ENCODE peak calls at places on chromosomes 12 and 14, in nine cellular contexts. N is colonic mucosa, R is tibial artery, Y is endothelial cell of umbilical vein, A is heart right ventricle, O is ovary, W is AG04450, M is sigmoid colon, Z is K562. L is an unnamed sample.

GRCh38 chr14:20683896-20684661 is at the start of gene RNASE4:
- DNase-seq in Y (peak; percentile 88), M (peak; percentile 95), Z (peak; percentile 61), W (peak; percentile 82), N (peak; percentile 95), O (peak; percentile 90), R (peak; percentile 95), A (peak; percentile 81), L (peak; percentile 70)

GRCh38 chr12:3117144-3117581 is 40.0 kb downstream of the TSPAN9 start:
- DNase-seq in W (no peak), A (peak; percentile 63), Y (peak; percentile 69), O (no peak), N (no peak), M (no peak), Z (no peak), R (no peak), L (no peak)

GRCh38 chr14:100670017-100670974 is 56.4 kb upstream of the DLK1 start:
- DNase-seq in O (peak; percentile 28), M (no peak), A (no peak), N (no peak), Y (no peak), Z (no peak), R (no peak), W (no peak), L (no peak)

GRCh38 chr12:77591959-77592358 is 238.7 kb upstream of the NAV3 start:
- DNase-seq in M (no peak), Z (no peak), W (no peak), N (peak; percentile 16), A (no peak), O (peak; percentile 19), R (no peak), Y (no peak), L (peak; percentile 74)

GRCh38 chr12:123973552-123974341 is 732 bp downstream of the ZNF664 start:
- DNase-seq in Z (no peak), W (no peak), N (peak; percentile 65), O (peak; percentile 74), R (peak; percentile 72), Y (peak; percentile 44), M (peak; percentile 71), A (peak; percentile 49), L (peak; percentile 73)

GRCh38 chr12:1913377-1914115 is 4.9 kb downstream of the CACNA2D4 start:
- DNase-seq in A (no peak), R (peak; percentile 35), Z (peak; percentile 2), N (no peak), W (no peak), M (no peak), Y (no peak), O (no peak), L (peak; percentile 37)

GRCh38 chr12:98744692-98745091 is 99.6 kb downstream of the APAF1 start:
- DNase-seq in O (peak; percentile 56), Z (no peak), A (no peak), N (no peak), R (no peak), M (no peak), Y (no peak), W (no peak), L (peak; percentile 38)

GRCh38 chr12:22518067-22518719 is 26.1 kb downstream of the C2CD5 start:
- DNase-seq in W (no peak), A (peak; percentile 47), O (no peak), N (peak; percentile 32), R (no peak), Z (no peak), M (no peak), Y (peak; percentile 86), L (no peak)

GRCh38 chr12:81095470-81096232 is 17.8 kb downstream of the ACSS3 start:
- DNase-seq in W (no peak), Y (no peak), Z (no peak), O (no peak), R (no peak), A (no peak), M (no peak), N (no peak), L (no peak)

GRCh38 chr14:104344815-104345214 is 206.4 kb downstream of the KIF26A start:
- DNase-seq in O (no peak), R (peak; percentile 16), Y (no peak), M (no peak), Z (no peak), A (no peak), N (no peak), W (no peak), L (no peak)

GRCh38 chr14:99476864-99477263 is 3.8 kb downstream of the SETD3 start:
- DNase-seq in Z (no peak), A (no peak), M (no peak), N (no peak), Y (no peak), R (no peak), O (no peak), W (no peak), L (no peak)

GRCh38 chr14:27392153-27392552 is 794.3 kb upstream of the NOVA1 start:
- DNase-seq in A (no peak), N (no peak), Y (peak; percentile 71), W (no peak), O (no peak), M (no peak), R (no peak), Z (no peak), L (no peak)

GRCh38 chr14:99213101-99213500 is 58.9 kb downstream of the BCL11B start:
- DNase-seq in R (no peak), Y (no peak), W (no peak), O (no peak), Z (no peak), M (no peak), N (no peak), A (no peak), L (no peak)

GRCh38 chr14:102508774-102509743 is 517 bp downstream of the ANKRD9 start:
- DNase-seq in A (peak; percentile 71), Y (peak; percentile 35), O (peak; percentile 72), M (peak; percentile 91), Z (peak; percentile 61), R (peak; percentile 85), N (peak; percentile 62), W (no peak), L (peak; percentile 45)
- H3K27ac ChIP-seq in A (peak overlapping the region; percentile 94), Y (peak overlapping the region; percentile 63), O (peak overlapping the region; percentile 82), M (peak overlapping the region; percentile 88), Z (peak overlapping the region; percentile 93), R (peak overlapping the region; percentile 74), N (peak overlapping the region; percentile 95), W (peak overlapping the region; percentile 39), L (peak overlapping the region; percentile 3)

GRCh38 chr14:55536208-55536708 is 43.7 kb upstream of the KTN1 start:
- DNase-seq in A (no peak), Z (no peak), O (no peak), Y (no peak), M (no peak), R (no peak), W (no peak), N (no peak), L (no peak)

GRCh38 chr14:55530464-55530863 is 49.5 kb upstream of the KTN1 start:
- DNase-seq in M (no peak), W (no peak), R (no peak), Z (no peak), O (no peak), N (no peak), A (no peak), Y (no peak), L (peak; percentile 14)

GRCh38 chr14:55535521-55536207 is 44.3 kb upstream of the KTN1 start:
- DNase-seq in W (no peak), M (no peak), Z (no peak), O (no peak), Y (peak; percentile 43), A (no peak), R (no peak), N (no peak), L (no peak)

GRCh38 chr14:55533960-55534359 is 46.0 kb upstream of the KTN1 start:
- DNase-seq in W (no peak), M (no peak), A (no peak), R (no peak), N (no peak), Y (no peak), O (no peak), Z (no peak), L (no peak)

DNA sequence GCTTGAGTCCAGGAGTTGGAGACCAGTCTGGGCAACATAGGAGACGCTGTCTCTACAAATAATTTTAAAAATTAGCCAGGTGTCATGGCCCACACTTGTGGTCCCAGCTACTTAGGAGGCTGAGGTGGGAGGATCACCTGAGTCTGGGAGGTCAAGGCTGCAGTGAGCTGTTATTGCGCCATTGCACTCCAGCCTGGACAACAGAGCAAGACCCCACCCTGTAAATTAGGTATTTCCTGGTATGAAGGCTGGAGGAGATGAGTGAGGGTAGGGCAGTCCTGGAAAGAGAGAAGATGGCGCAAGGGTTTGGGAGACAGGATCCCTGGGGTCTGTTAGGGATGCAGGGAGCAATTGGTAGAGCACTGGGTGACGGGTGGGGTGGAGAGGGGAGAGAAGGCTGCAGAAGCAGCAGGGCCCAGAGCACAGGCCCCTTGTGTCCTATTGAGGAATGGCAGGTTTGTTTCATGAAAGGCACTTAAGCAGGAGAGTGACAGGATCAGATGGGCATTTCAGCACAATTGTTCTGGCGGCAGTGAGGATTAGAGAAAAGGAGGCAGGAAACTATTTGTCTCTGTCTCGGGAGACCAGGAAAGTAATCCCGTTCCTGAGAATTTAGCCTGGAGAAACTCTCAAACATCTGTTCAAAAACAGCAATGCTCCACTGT is 47.2 kb upstream of the KTN1 start:
- DNase-seq in O (no peak), Z (no peak), M (no peak), R (no peak), A (no peak), Y (no peak), W (no peak), N (no peak), L (peak; percentile 60)
- TF ChIP-seq CTCF in O (no peak), Z (no peak), M (no peak), R (no peak), A (no peak), Y (peak; percentile 11), W (peak; percentile 42), N (no peak), L (no peak)

GRCh38 chr12:100258127-100258526 is 8.8 kb downstream of the DEPDC4 start:
- DNase-seq in Z (no peak), N (no peak), O (no peak), A (no peak), M (no peak), R (no peak), Y (no peak), W (no peak), L (no peak)
- H3K4me3 ChIP-seq in Z (no peak overlapping the region), N (no peak overlapping the region), O (no peak overlapping the region), A (no peak overlapping the region), M (no peak overlapping the region), R (no peak overlapping the region), Y (no peak overlapping the region), W (no peak overlapping the region), L (no peak overlapping the region)

GRCh38 chr14:65228436-65228835 is 126.1 kb upstream of the MAX start:
- DNase-seq in M (no peak), Z (no peak), N (no peak), R (peak; percentile 9), W (no peak), Y (no peak), O (no peak), A (no peak), L (no peak)

GRCh38 chr14:65223636-65224035 is 121.3 kb upstream of the MAX start:
- DNase-seq in R (no peak), M (no peak), Y (no peak), N (no peak), O (no peak), W (no peak), A (no peak), Z (no peak), L (no peak)

GRCh38 chr14:65226824-65227604 is 124.7 kb upstream of the MAX start:
- DNase-seq in N (peak; percentile 86), Y (no peak), M (no peak), Z (no peak), R (peak; percentile 21), W (no peak), A (no peak), O (no peak), L (no peak)

GRCh38 chr14:65224799-65225198 is 122.5 kb upstream of the MAX start:
- DNase-seq in Y (no peak), W (no peak), N (no peak), R (peak; percentile 51), O (no peak), M (no peak), A (no peak), Z (no peak), L (peak; percentile 46)

GRCh38 chr14:65225299-65226159 is 123.2 kb upstream of the MAX start:
- DNase-seq in M (no peak), R (peak; percentile 37), Y (no peak), O (no peak), W (no peak), N (no peak), A (no peak), Z (no peak), L (no peak)
- H3K27ac ChIP-seq in M (no peak overlapping the region), R (no peak overlapping the region), Y (no peak overlapping the region), O (no peak overlapping the region), W (no peak overlapping the region), N (peak overlapping the region; percentile 33), A (no peak overlapping the region), Z (no peak overlapping the region), L (no peak overlapping the region)

L was measured in cardiac muscle cell.